ENCODE peak calls at places on chromosome 10, in five cellular contexts. One of them, this sample, is unnamed.

GRCh38 chr10:118753331-118753730 is 1.4 kb downstream of the CACUL1 start:
- DNase-seq in Peyer's patch: no peak
- DNase-seq in GM12878: no peak
- DNase-seq in right lobe of liver: no peak
- DNase-seq in SK-N-SH: no peak
- DNase-seq in this sample: peak

GRCh38 chr10:60353519-60354258 is 36.0 kb downstream of the ANK3 start:
- DNase-seq in GM12878: no peak
- DNase-seq in right lobe of liver: no peak
- DNase-seq in SK-N-SH: no peak
- DNase-seq in Peyer's patch: no peak
- DNase-seq in this sample: peak

GRCh38 chr10:125871341-125871740 is 9.8 kb downstream of the DHX32 start:
- DNase-seq in Peyer's patch: no peak
- DNase-seq in SK-N-SH: no peak
- DNase-seq in right lobe of liver: no peak
- DNase-seq in GM12878: no peak
- DNase-seq in this sample: no peak

GRCh38 chr10:24884793-24885192 is 67.6 kb downstream of the PRTFDC1 start:
- DNase-seq in Peyer's patch: no peak
- DNase-seq in SK-N-SH: no peak
- DNase-seq in GM12878: no peak
- DNase-seq in right lobe of liver: no peak
- DNase-seq in this sample: no peak

GRCh38 chr10:33249659-33250058 is 84.8 kb downstream of the NRP1 start:
- DNase-seq in Peyer's patch: no peak
- DNase-seq in SK-N-SH: no peak
- DNase-seq in right lobe of liver: no peak
- DNase-seq in GM12878: no peak
- DNase-seq in this sample: peak

GRCh38 chr10:103758294-103758681 is 97.1 kb downstream of the SH3PXD2A start:
- DNase-seq in right lobe of liver: no peak
- DNase-seq in GM12878: no peak
- DNase-seq in SK-N-SH: no peak
- DNase-seq in Peyer's patch: no peak
- DNase-seq in this sample: peak

GRCh38 chr10:4946349-4946717 is 16.9 kb upstream of the AKR1C1 start:
- DNase-seq in right lobe of liver: no peak
- DNase-seq in SK-N-SH: no peak
- DNase-seq in GM12878: no peak
- DNase-seq in Peyer's patch: no peak
- DNase-seq in this sample: no peak

GRCh38 chr10:124653811-124654651 is 90.1 kb downstream of the FAM53B start:
- DNase-seq in Peyer's patch: no peak
- DNase-seq in SK-N-SH: no peak
- DNase-seq in GM12878: no peak
- DNase-seq in right lobe of liver: no peak
- DNase-seq in this sample: no peak

GRCh38 chr10:133365461-133366129 is 7.6 kb downstream of the ECHS1 start:
- DNase-seq in GM12878: no peak
- DNase-seq in right lobe of liver: no peak
- DNase-seq in Peyer's patch: no peak
- DNase-seq in SK-N-SH: no peak
- DNase-seq in this sample: no peak

GRCh38 chr10:49318751-49319150 is 19.8 kb downstream of the C10orf71 start:
- DNase-seq in SK-N-SH: peak
- DNase-seq in right lobe of liver: no peak
- DNase-seq in GM12878: no peak
- DNase-seq in Peyer's patch: no peak
- DNase-seq in this sample: no peak
- H3K4me3 ChIP-seq in SK-N-SH: no peak
- H3K4me3 ChIP-seq in right lobe of liver: no peak
- H3K4me3 ChIP-seq in GM12878: no peak
- H3K4me3 ChIP-seq in Peyer's patch: no peak
- H3K4me3 ChIP-seq in this sample: no peak

DNA sequence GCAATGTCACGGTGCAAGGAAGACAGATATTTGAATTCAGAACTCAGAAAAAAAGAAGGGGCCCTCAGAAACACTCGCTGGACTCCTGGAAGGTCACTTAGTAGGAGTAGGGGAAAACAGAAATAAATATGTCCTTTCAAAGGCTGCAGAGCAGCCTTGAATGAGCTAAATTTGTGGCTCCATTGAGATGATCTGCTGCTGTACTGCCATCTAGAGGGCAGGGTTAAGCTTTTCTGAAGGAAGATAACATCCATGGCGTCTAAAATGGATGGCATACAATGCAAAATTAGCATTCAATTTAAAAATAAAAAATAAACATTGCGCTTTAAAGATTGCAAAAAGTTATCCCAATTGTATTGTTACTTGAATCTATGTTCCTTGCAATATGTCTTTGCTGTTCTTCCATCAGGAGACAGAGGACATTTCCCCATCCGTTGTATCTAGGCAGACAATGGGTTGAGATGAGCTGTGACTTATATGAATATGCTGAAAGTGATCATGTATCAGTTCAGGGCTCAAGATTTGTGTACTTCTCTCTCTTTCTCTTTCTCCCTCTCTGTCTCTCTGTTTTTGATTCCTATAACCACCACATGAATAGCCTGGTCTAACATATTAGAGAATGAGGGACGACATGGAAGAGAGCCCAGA is 642.2 kb downstream of the SH2D4B start:
- DNase-seq in SK-N-SH: peak
- DNase-seq in GM12878: peak
- DNase-seq in Peyer's patch: no peak
- DNase-seq in right lobe of liver: no peak
- DNase-seq in this sample: no peak
- TF ChIP-seq CTCF in SK-N-SH: peak
- TF ChIP-seq CTCF in GM12878: peak
- TF ChIP-seq CTCF in Peyer's patch: no peak
- TF ChIP-seq CTCF in right lobe of liver: peak
- TF ChIP-seq CTCF in this sample: peak

DNA sequence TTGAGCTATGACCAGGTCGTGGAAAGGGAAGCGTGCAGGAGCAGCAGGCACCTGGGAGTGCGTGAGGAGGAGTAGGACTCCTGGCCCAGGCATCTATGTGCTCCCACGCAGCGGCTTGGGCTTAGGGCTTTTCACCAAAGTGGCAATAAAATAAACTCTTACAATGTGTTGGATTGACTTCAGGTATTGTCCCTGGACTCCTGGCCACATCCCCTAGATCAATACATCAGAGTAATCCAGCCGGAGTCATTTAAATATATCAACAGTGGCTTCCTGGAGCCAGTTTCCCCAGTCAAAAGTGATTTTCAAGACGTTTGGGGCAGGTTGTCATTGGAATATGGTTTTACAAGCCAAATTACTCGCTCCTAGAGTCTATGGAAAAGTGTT is 344.4 kb downstream of the WDR11 start:
- DNase-seq in Peyer's patch: no peak
- DNase-seq in GM12878: no peak
- DNase-seq in right lobe of liver: no peak
- DNase-seq in SK-N-SH: no peak
- DNase-seq in this sample: no peak
- H3K4me3 ChIP-seq in Peyer's patch: no peak
- H3K4me3 ChIP-seq in GM12878: no peak
- H3K4me3 ChIP-seq in right lobe of liver: peak
- H3K4me3 ChIP-seq in SK-N-SH: no peak
- H3K4me3 ChIP-seq in this sample: no peak

GRCh38 chr10:52368725-52369124 is 54.6 kb downstream of the DKK1 start:
- DNase-seq in GM12878: no peak
- DNase-seq in Peyer's patch: no peak
- DNase-seq in right lobe of liver: no peak
- DNase-seq in SK-N-SH: no peak
- DNase-seq in this sample: no peak
- TF ChIP-seq CTCF in GM12878: no peak
- TF ChIP-seq CTCF in Peyer's patch: no peak
- TF ChIP-seq CTCF in right lobe of liver: no peak
- TF ChIP-seq CTCF in SK-N-SH: no peak
- TF ChIP-seq CTCF in this sample: no peak

GRCh38 chr10:43394868-43395267 is 14.1 kb downstream of the HNRNPF start:
- DNase-seq in right lobe of liver: no peak
- DNase-seq in SK-N-SH: no peak
- DNase-seq in GM12878: no peak
- DNase-seq in Peyer's patch: no peak
- DNase-seq in this sample: no peak
- H3K4me3 ChIP-seq in right lobe of liver: peak
- H3K4me3 ChIP-seq in SK-N-SH: no peak
- H3K4me3 ChIP-seq in GM12878: peak
- H3K4me3 ChIP-seq in Peyer's patch: no peak
- H3K4me3 ChIP-seq in this sample: peak

This sample was measured in cardiac fibroblast.